ENCODE peak calls at places on chromosome 1, in six cellular contexts. S is anterior cingulate cortex, A is cortex of kidney, M is NT2/D1, D is SK-N-SH, Q is T-helper 1 cell. V is an unnamed sample.

GRCh38 chr1:907611-908451 is 15.9 kb upstream of the SAMD11 start:
- DNase-seq in M (no peak), S (no peak), A (no peak), D (peak; percentile 11), Q (no peak), V (no peak)

GRCh38 chr1:3034728-3035610 is 13.7 kb downstream of the ACTRT2 start:
- DNase-seq in S (no peak), A (no peak), D (no peak), Q (no peak), M (no peak), V (no peak)

GRCh38 chr1:193406901-193407300 is 220.5 kb upstream of the B3GALT2 start:
- DNase-seq in M (peak; percentile 18), S (no peak), Q (no peak), A (no peak), D (peak; percentile 36), V (no peak)

GRCh38 chr1:85137660-85138059 is 63.2 kb downstream of the SYDE2 start:
- DNase-seq in D (no peak), Q (no peak), A (no peak), M (no peak), S (peak; percentile 8), V (peak; percentile 35)

GRCh38 chr1:234745844-234746797 is 136.1 kb upstream of the IRF2BP2 start:
- DNase-seq in S (no peak), D (peak; percentile 71), Q (no peak), A (no peak), M (peak; percentile 73), V (no peak)

GRCh38 chr1:93443456-93443855 is 4.5 kb upstream of the FNBP1L start:
- DNase-seq in Q (no peak), S (no peak), M (no peak), D (no peak), A (no peak), V (no peak)

GRCh38 chr1:230080834-230081233 is 13.8 kb downstream of the GALNT2 start:
- DNase-seq in Q (no peak), M (no peak), S (no peak), D (no peak), A (no peak), V (no peak)

GRCh38 chr1:164786980-164787833 is 228.2 kb downstream of the PBX1 start:
- DNase-seq in Q (no peak), A (no peak), D (peak; percentile 89), S (peak; percentile 78), M (peak; percentile 91), V (peak; percentile 84)

GRCh38 chr1:205782627-205783470 is 7.6 kb upstream of the RAB29 start:
- DNase-seq in M (no peak), D (no peak), A (no peak), Q (no peak), S (no peak), V (no peak)

GRCh38 chr1:172118618-172119017 is 277.3 kb downstream of the DNM3 start:
- DNase-seq in M (no peak), Q (no peak), D (no peak), S (no peak), A (no peak), V (no peak)

GRCh38 chr1:205274041-205274691 is 46.4 kb downstream of the TMCC2 start:
- DNase-seq in A (no peak), S (no peak), D (no peak), M (no peak), Q (no peak), V (no peak)

GRCh38 chr1:61980561-61980960 is 214.1 kb upstream of the L1TD1 start:
- DNase-seq in D (peak; percentile 11), A (no peak), Q (no peak), S (no peak), M (no peak), V (no peak)

GRCh38 chr1:25903986-25904385 is 2.2 kb downstream of the STMN1 start:
- DNase-seq in A (no peak), M (no peak), D (no peak), Q (no peak), S (no peak), V (no peak)

GRCh38 chr1:107536266-107536665 is 395.4 kb downstream of the NTNG1 start:
- DNase-seq in Q (no peak), A (no peak), M (no peak), D (no peak), S (no peak), V (no peak)

GRCh38 chr1:229344937-229345684 is 2.3 kb upstream of the CCSAP start:
- DNase-seq in Q (no peak), D (no peak), M (no peak), A (no peak), S (no peak), V (no peak)